ENCODE peak calls at places on chromosomes 4 and X, in ten cellular contexts. One of them, this sample, is unnamed.

GRCh38 chr4:2281575-2282343 is 19.9 kb upstream of the MXD4 start:
- DNase-seq in upper lobe of right lung: no peak
- DNase-seq in BJ: no peak
- DNase-seq in AG10803: no peak
- DNase-seq in EH: no peak
- DNase-seq in T-helper 1 cell: peak
- DNase-seq in lower leg skin: no peak
- DNase-seq in naive thymus-derived CD8-positive, alpha-beta T cell: peak
- DNase-seq in SK-N-SH: no peak
- DNase-seq in GM04503: no peak
- DNase-seq in this sample: peak

GRCh38 chr4:185810746-185811508 is 1.1 kb downstream of the SORBS2 start:
- DNase-seq in upper lobe of right lung: no peak
- DNase-seq in BJ: no peak
- DNase-seq in AG10803: no peak
- DNase-seq in EH: no peak
- DNase-seq in T-helper 1 cell: no peak
- DNase-seq in lower leg skin: no peak
- DNase-seq in naive thymus-derived CD8-positive, alpha-beta T cell: no peak
- DNase-seq in SK-N-SH: no peak
- DNase-seq in GM04503: no peak
- DNase-seq in this sample: no peak

GRCh38 chrX:130874751-130875150 is 28.3 kb downstream of the ENOX2 start:
- DNase-seq in upper lobe of right lung: no peak
- DNase-seq in BJ: no peak
- DNase-seq in AG10803: peak
- DNase-seq in EH: peak
- DNase-seq in T-helper 1 cell: no peak
- DNase-seq in lower leg skin: no peak
- DNase-seq in naive thymus-derived CD8-positive, alpha-beta T cell: no peak
- DNase-seq in SK-N-SH: no peak
- DNase-seq in GM04503: no peak
- DNase-seq in this sample: no peak

GRCh38 chr4:152308925-152309324 is 227.0 kb downstream of the FBXW7 start:
- DNase-seq in upper lobe of right lung: no peak
- DNase-seq in BJ: no peak
- DNase-seq in AG10803: no peak
- DNase-seq in EH: no peak
- DNase-seq in T-helper 1 cell: no peak
- DNase-seq in lower leg skin: no peak
- DNase-seq in naive thymus-derived CD8-positive, alpha-beta T cell: no peak
- DNase-seq in SK-N-SH: peak
- DNase-seq in GM04503: no peak
- DNase-seq in this sample: no peak

GRCh38 chr4:86358176-86358701 is 1.6 kb downstream of the MAPK10 start:
- DNase-seq in upper lobe of right lung: no peak
- DNase-seq in BJ: no peak
- DNase-seq in AG10803: peak
- DNase-seq in EH: no peak
- DNase-seq in T-helper 1 cell: no peak
- DNase-seq in lower leg skin: no peak
- DNase-seq in naive thymus-derived CD8-positive, alpha-beta T cell: no peak
- DNase-seq in SK-N-SH: no peak
- DNase-seq in GM04503: no peak
- DNase-seq in this sample: no peak

GRCh38 chr4:112287258-112287873 is 1.7 kb upstream of the TIFA start:
- DNase-seq in upper lobe of right lung: no peak
- DNase-seq in BJ: no peak
- DNase-seq in AG10803: no peak
- DNase-seq in EH: no peak
- DNase-seq in T-helper 1 cell: no peak
- DNase-seq in lower leg skin: no peak
- DNase-seq in naive thymus-derived CD8-positive, alpha-beta T cell: no peak
- DNase-seq in SK-N-SH: no peak
- DNase-seq in GM04503: no peak
- DNase-seq in this sample: no peak

GRCh38 chr4:189445613-189446012 is 495.1 kb upstream of the FRG1 start:
- DNase-seq in upper lobe of right lung: no peak
- DNase-seq in BJ: no peak
- DNase-seq in AG10803: no peak
- DNase-seq in EH: no peak
- DNase-seq in T-helper 1 cell: no peak
- DNase-seq in lower leg skin: no peak
- DNase-seq in naive thymus-derived CD8-positive, alpha-beta T cell: no peak
- DNase-seq in SK-N-SH: peak
- DNase-seq in GM04503: no peak
- DNase-seq in this sample: no peak

GRCh38 chr4:178633263-178633662 is 1191.0 kb upstream of the AGA start:
- DNase-seq in upper lobe of right lung: no peak
- DNase-seq in BJ: no peak
- DNase-seq in AG10803: no peak
- DNase-seq in EH: no peak
- DNase-seq in T-helper 1 cell: no peak
- DNase-seq in lower leg skin: no peak
- DNase-seq in naive thymus-derived CD8-positive, alpha-beta T cell: no peak
- DNase-seq in SK-N-SH: no peak
- DNase-seq in GM04503: no peak
- DNase-seq in this sample: no peak

GRCh38 chrX:56788717-56789122 is 59.7 kb downstream of the NBDY start:
- DNase-seq in upper lobe of right lung: no peak
- DNase-seq in BJ: no peak
- DNase-seq in AG10803: no peak
- DNase-seq in EH: no peak
- DNase-seq in T-helper 1 cell: no peak
- DNase-seq in lower leg skin: peak
- DNase-seq in naive thymus-derived CD8-positive, alpha-beta T cell: peak
- DNase-seq in SK-N-SH: no peak
- DNase-seq in GM04503: no peak
- DNase-seq in this sample: no peak

GRCh38 chr4:182255421-182256190 is 12.4 kb downstream of the TENM3 start:
- DNase-seq in upper lobe of right lung: no peak
- DNase-seq in BJ: no peak
- DNase-seq in AG10803: no peak
- DNase-seq in EH: no peak
- DNase-seq in T-helper 1 cell: no peak
- DNase-seq in lower leg skin: no peak
- DNase-seq in naive thymus-derived CD8-positive, alpha-beta T cell: no peak
- DNase-seq in SK-N-SH: no peak
- DNase-seq in GM04503: no peak
- DNase-seq in this sample: no peak

GRCh38 chr4:163542275-163542674 is 47.8 kb downstream of the TMA16 start:
- DNase-seq in upper lobe of right lung: no peak
- DNase-seq in BJ: no peak
- DNase-seq in AG10803: peak
- DNase-seq in EH: peak
- DNase-seq in T-helper 1 cell: no peak
- DNase-seq in lower leg skin: no peak
- DNase-seq in naive thymus-derived CD8-positive, alpha-beta T cell: no peak
- DNase-seq in SK-N-SH: no peak
- DNase-seq in GM04503: peak
- DNase-seq in this sample: no peak

GRCh38 chrX:85905851-85906250 is 141.5 kb downstream of the CHM start:
- DNase-seq in upper lobe of right lung: no peak
- DNase-seq in BJ: no peak
- DNase-seq in AG10803: no peak
- DNase-seq in EH: no peak
- DNase-seq in T-helper 1 cell: no peak
- DNase-seq in lower leg skin: no peak
- DNase-seq in naive thymus-derived CD8-positive, alpha-beta T cell: no peak
- DNase-seq in SK-N-SH: no peak
- DNase-seq in GM04503: no peak
- DNase-seq in this sample: no peak

GRCh38 chr4:3452376-3452775 is 10.6 kb downstream of the HGFAC start:
- DNase-seq in upper lobe of right lung: no peak
- DNase-seq in BJ: no peak
- DNase-seq in AG10803: no peak
- DNase-seq in EH: no peak
- DNase-seq in T-helper 1 cell: no peak
- DNase-seq in lower leg skin: no peak
- DNase-seq in naive thymus-derived CD8-positive, alpha-beta T cell: no peak
- DNase-seq in SK-N-SH: no peak
- DNase-seq in GM04503: no peak
- DNase-seq in this sample: no peak

GRCh38 chrX:133590703-133591505 is 175.6 kb upstream of the GPC4 start:
- DNase-seq in upper lobe of right lung: no peak
- DNase-seq in BJ: no peak
- DNase-seq in AG10803: no peak
- DNase-seq in EH: no peak
- DNase-seq in T-helper 1 cell: no peak
- DNase-seq in lower leg skin: no peak
- DNase-seq in naive thymus-derived CD8-positive, alpha-beta T cell: no peak
- DNase-seq in SK-N-SH: no peak
- DNase-seq in GM04503: no peak
- DNase-seq in this sample: no peak

GRCh38 chr4:152970102-152970820 is 34.1 kb downstream of the FHDC1 start:
- DNase-seq in upper lobe of right lung: no peak
- DNase-seq in BJ: peak
- DNase-seq in AG10803: peak
- DNase-seq in EH: peak
- DNase-seq in T-helper 1 cell: no peak
- DNase-seq in lower leg skin: peak
- DNase-seq in naive thymus-derived CD8-positive, alpha-beta T cell: no peak
- DNase-seq in SK-N-SH: no peak
- DNase-seq in GM04503: no peak
- DNase-seq in this sample: no peak

GRCh38 chr4:112515278-112516075 is 503 bp downstream of the NEUROG2 start:
- DNase-seq in upper lobe of right lung: peak
- DNase-seq in BJ: no peak
- DNase-seq in AG10803: no peak
- DNase-seq in EH: peak
- DNase-seq in T-helper 1 cell: peak
- DNase-seq in lower leg skin: peak
- DNase-seq in naive thymus-derived CD8-positive, alpha-beta T cell: peak
- DNase-seq in SK-N-SH: peak
- DNase-seq in GM04503: no peak
- DNase-seq in this sample: no peak

GRCh38 chr4:152352645-152353116 is 183.2 kb downstream of the FBXW7 start:
- DNase-seq in upper lobe of right lung: no peak
- DNase-seq in BJ: peak
- DNase-seq in AG10803: peak
- DNase-seq in EH: peak
- DNase-seq in T-helper 1 cell: no peak
- DNase-seq in lower leg skin: peak
- DNase-seq in naive thymus-derived CD8-positive, alpha-beta T cell: peak
- DNase-seq in SK-N-SH: peak
- DNase-seq in GM04503: peak
- DNase-seq in this sample: no peak

GRCh38 chr4:14812101-14812500 is 190.2 kb upstream of the CPEB2 start:
- DNase-seq in upper lobe of right lung: no peak
- DNase-seq in BJ: no peak
- DNase-seq in AG10803: no peak
- DNase-seq in EH: no peak
- DNase-seq in T-helper 1 cell: no peak
- DNase-seq in lower leg skin: no peak
- DNase-seq in naive thymus-derived CD8-positive, alpha-beta T cell: no peak
- DNase-seq in SK-N-SH: no peak
- DNase-seq in GM04503: no peak
- DNase-seq in this sample: no peak

This sample was measured in activated CD4-positive, alpha-beta T cell treated with anti-CD3 and anti-CD28 coated beads, Interleukin-2, amount 50 U/mL, for 1 hour.